ENCODE peak calls at places on chromosomes 3 and 15, in ten cellular contexts. F is IMR-90; O is right cardiac atrium; G is right lobe of liver; L is mucosa of descending colon; B is activated naive CD8-positive, alpha-beta T cell treated with anti-CD3 and anti-CD28 coated beads, Interleukin-2, amount 50 U/mL, for 24 hours; Q is activated CD8-positive, alpha-beta T cell treated with anti-CD3 and anti-CD28 coated beads, Interleukin-2, amount 10 ng/mL, durations not matched to agents 7 days and 5 days; N is T-helper 17 cell; Z is CD8-positive, alpha-beta T cell; W is left lung. T is an unnamed sample.

GRCh38 chr3:143118630-143119008 is 952 bp upstream of the CHST2 start:
- ATAC-seq in W (no peak), B (no peak), Z (no peak), Q (no peak), F (no peak), G (no peak), L (no peak), N (no peak), O (no peak), T (no peak)

GRCh38 chr15:44720460-44721185 is 9.3 kb downstream of the B2M start:
- ATAC-seq in N (peak), Z (no peak), F (peak), O (peak), Q (no peak), B (peak), G (peak), L (peak), W (no peak), T (no peak)

GRCh38 chr3:63179862-63180522 is 98.1 kb upstream of the SYNPR start:
- ATAC-seq in B (no peak), L (no peak), Q (no peak), W (no peak), O (peak), G (no peak), F (no peak), Z (no peak), N (no peak), T (no peak)

GRCh38 chr15:70643783-70644125 is 119.6 kb downstream of the UACA start:
- ATAC-seq in O (no peak), N (no peak), Q (no peak), Z (no peak), F (peak), B (no peak), W (no peak), G (peak), L (peak), T (peak)

GRCh38 chr3:50274371-50275104 is 4.3 kb upstream of the LSMEM2 start:
- ATAC-seq in O (peak), B (peak), L (peak), Q (peak), Z (peak), N (peak), F (no peak), W (peak), G (peak), T (peak)

GRCh38 chr3:164208026-164208425 is 870.3 kb downstream of the SI start:
- ATAC-seq in G (no peak), N (no peak), O (no peak), F (no peak), L (no peak), Z (no peak), Q (no peak), W (no peak), B (no peak), T (no peak)

GRCh38 chr3:192684151-192684550 is 43.2 kb downstream of the FGF12 start:
- ATAC-seq in N (no peak), G (no peak), Z (no peak), O (peak), B (no peak), F (no peak), Q (no peak), L (no peak), W (no peak), T (no peak)

GRCh38 chr3:34106379-34106778 is 307.9 kb downstream of the PDCD6IP start:
- ATAC-seq in B (no peak), N (no peak), F (no peak), L (no peak), O (no peak), Q (no peak), Z (no peak), G (no peak), W (no peak), T (no peak)

GRCh38 chr3:189122526-189123205 is 49.1 kb upstream of the TPRG1 start:
- ATAC-seq in Q (no peak), B (no peak), L (no peak), Z (no peak), N (no peak), W (no peak), O (no peak), F (no peak), G (peak), T (no peak)

GRCh38 chr15:70435872-70436271 is 327.5 kb downstream of the UACA start:
- ATAC-seq in G (no peak), L (no peak), N (no peak), W (no peak), Z (no peak), O (no peak), B (no peak), Q (no peak), F (no peak), T (no peak)

GRCh38 chr15:48400086-48400485 is 68.9 kb downstream of the DUT start:
- ATAC-seq in F (peak), Z (no peak), L (no peak), N (no peak), G (no peak), O (no peak), Q (no peak), W (no peak), B (no peak), T (no peak)

GRCh38 chr15:65926899-65927298 is 57.6 kb downstream of the RAB11A start:
- ATAC-seq in N (no peak), L (no peak), O (no peak), F (no peak), B (no peak), G (no peak), W (no peak), Z (no peak), Q (no peak), T (no peak)

GRCh38 chr3:53181024-53181371 is 20.0 kb downstream of the PRKCD start:
- ATAC-seq in B (no peak), Z (no peak), G (no peak), L (no peak), O (no peak), Q (no peak), W (no peak), F (no peak), N (no peak), T (no peak)